ENCODE peak calls at places on chromosomes 3 and 15, in six cellular contexts. N is H1, I is IMR-90, V is neuronal stem cell, E is mesendoderm, G is trophoblast cell. F is an unnamed sample.

GRCh38 chr3:80696280-80696679 is 928.5 kb upstream of the ROBO1 start:
- DNase-seq in G (peak), N (no peak), I (no peak), V (no peak), E (peak), F (no peak)

GRCh38 chr3:13124631-13125030 is 51.4 kb upstream of the IQSEC1 start:
- DNase-seq in G (no peak), N (no peak), V (no peak), I (no peak), E (no peak), F (no peak)

GRCh38 chr3:126433496-126434263 is 39.0 kb downstream of the CFAP100 start:
- DNase-seq in G (no peak), N (no peak), E (no peak), V (no peak), I (no peak), F (no peak)

GRCh38 chr3:172627057-172627809 is 83.6 kb downstream of the NCEH1 start:
- DNase-seq in N (no peak), I (peak), G (peak), V (no peak), E (no peak), F (peak)

GRCh38 chr3:37824954-37825328 is 36.7 kb upstream of the CTDSPL start:
- DNase-seq in V (no peak), G (peak), N (no peak), I (no peak), E (peak), F (no peak)

GRCh38 chr15:70698991-70699390 is 64.4 kb downstream of the UACA start:
- DNase-seq in V (no peak), N (no peak), G (no peak), I (no peak), E (no peak), F (no peak)

GRCh38 chr15:44598892-44599291 is 61.9 kb downstream of the EIF3J start:
- DNase-seq in I (peak), G (no peak), E (no peak), V (no peak), N (no peak), F (peak)

GRCh38 chr3:43865376-43865775 is 174.6 kb downstream of the ABHD5 start:
- DNase-seq in V (no peak), I (no peak), E (no peak), G (no peak), N (no peak), F (no peak)

GRCh38 chr3:98744283-98744682 is 18.9 kb upstream of the ST3GAL6 start:
- DNase-seq in E (no peak), V (no peak), G (no peak), N (no peak), I (no peak), F (no peak)
- H3K4me3 ChIP-seq in E (no peak), V (no peak), G (no peak), N (no peak), I (no peak), F (no peak)

GRCh38 chr3:191444569-191444968 is 16.4 kb upstream of the PYDC2 start:
- DNase-seq in V (no peak), G (no peak), I (no peak), E (no peak), N (no peak), F (no peak)
- H2BK120ac ChIP-seq in V (no peak), G (no peak), I (no peak), E (no peak), N (no peak), F (no peak)

DNA sequence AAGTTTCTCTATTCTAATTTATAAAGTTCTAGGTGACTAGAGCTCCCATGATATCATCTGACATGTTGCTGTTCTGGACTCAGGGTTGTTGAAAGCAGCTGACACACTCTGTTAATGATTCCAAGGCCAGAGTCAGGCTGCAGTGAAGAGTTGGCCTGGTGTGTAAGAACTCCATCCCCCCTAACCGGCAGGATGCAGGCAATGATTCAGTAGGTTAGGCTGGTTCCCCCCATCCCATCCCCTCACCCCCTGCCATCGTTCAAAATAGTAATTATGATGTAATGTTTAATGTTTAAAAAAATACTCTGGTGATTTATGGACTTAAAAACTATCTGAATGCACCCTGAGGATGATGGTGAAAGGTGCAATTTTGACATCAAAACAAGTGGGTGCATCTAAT is 4.6 kb upstream of the TRIM71 start:
- DNase-seq in V (no peak), G (no peak), E (no peak), I (no peak), N (no peak), F (no peak)
- H3K9ac ChIP-seq in V (no peak), G (no peak), E (no peak), I (no peak), N (no peak), F (no peak)

GRCh38 chr3:71487418-71487817 is 96.1 kb downstream of the FOXP1 start:
- DNase-seq in E (no peak), I (no peak), V (no peak), G (no peak), N (no peak), F (no peak)
- H3K4me3 ChIP-seq in E (no peak), I (no peak), V (no peak), G (no peak), N (no peak), F (no peak)

GRCh38 chr3:149970716-149971402 is at the start of gene PFN2:
- DNase-seq in N (no peak), E (peak), G (peak), V (peak), I (peak), F (peak)

GRCh38 chr3:149968216-149968615 is 2.5 kb downstream of the PFN2 start:
- DNase-seq in E (peak), I (peak), N (no peak), V (no peak), G (no peak), F (peak)

GRCh38 chr3:149969945-149970715 is 565 bp downstream of the PFN2 start:
- DNase-seq in G (peak), I (peak), V (peak), N (no peak), E (peak), F (peak)

GRCh38 chr3:149967067-149967685 is 3.5 kb downstream of the PFN2 start:
- DNase-seq in N (no peak), I (peak), V (peak), G (peak), E (peak), F (peak)

DNA sequence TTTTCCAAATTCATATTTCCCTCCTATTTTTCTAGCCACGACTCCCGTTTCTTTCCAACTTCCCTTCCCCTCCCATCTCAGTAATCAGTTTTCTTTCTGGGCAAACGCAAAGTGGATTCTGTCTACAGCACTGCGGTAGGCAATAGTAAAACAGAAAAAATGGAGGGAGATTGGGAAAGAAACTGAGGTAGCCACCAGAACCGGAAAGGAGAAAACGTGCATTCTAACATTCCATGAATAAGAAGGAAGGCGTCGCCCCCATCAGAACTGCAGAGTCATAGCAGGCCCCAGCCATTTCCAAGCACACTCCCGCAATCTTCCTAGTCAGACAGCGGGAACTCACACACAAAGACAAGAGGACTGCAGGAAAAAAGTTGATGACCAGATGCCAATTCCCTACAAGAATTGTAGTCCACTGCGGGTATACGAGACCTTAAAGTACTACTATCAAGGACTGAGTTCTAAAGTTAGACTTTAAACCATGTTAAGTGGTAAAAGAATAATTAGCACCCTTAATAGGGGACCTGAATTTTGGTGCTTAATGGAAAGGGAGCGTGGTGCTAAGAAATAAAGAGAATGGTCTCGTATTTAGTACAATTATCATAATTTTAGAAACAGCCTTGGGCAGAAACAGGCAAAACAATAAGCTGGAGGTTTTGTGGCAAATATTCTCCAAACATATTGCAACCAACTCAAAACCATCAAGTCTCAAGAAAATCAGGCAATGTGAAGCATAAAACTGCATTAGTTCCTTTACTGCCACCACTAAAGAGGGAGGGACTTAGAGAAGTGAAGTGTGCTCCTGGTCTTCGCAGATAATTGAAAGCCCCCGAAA is 1.4 kb downstream of the PFN2 start:
- DNase-seq in V (peak), G (peak), N (peak), E (peak), I (peak), F (peak)
- H2BK120ac ChIP-seq in V (no peak), G (no peak), N (peak), E (peak), I (peak), F (no peak)

GRCh38 chr15:64460737-64461576 is 579 bp downstream of the ZNF609 start:
- DNase-seq in E (peak), I (peak), G (peak), V (no peak), N (no peak), F (peak)
- H3K9ac ChIP-seq in E (peak), I (peak), G (peak), V (peak), N (peak), F (peak)